ENCODE peak calls at places on chromosome 1, in five cellular contexts. C, V, Y, E and U are unnamed samples.

GRCh38 chr1:85611856-85612255 is 31.3 kb downstream of the CCN1 start:
- DNase-seq in C (no peak), V (no peak), Y (peak; percentile 99), E (peak; percentile 100), U (peak; percentile 95)

GRCh38 chr1:65817891-65818290 is 25.2 kb downstream of the PDE4B start:
- DNase-seq in C (no peak), V (no peak), Y (no peak), E (no peak), U (no peak)

GRCh38 chr1:85259866-85260345 is 444 bp upstream of the C1orf52 start:
- DNase-seq in C (no peak), V (no peak), Y (no peak), E (peak; percentile 89), U (no peak)

GRCh38 chr1:242890211-242890741 is 364.8 kb downstream of the CEP170 start:
- DNase-seq in C (no peak), V (no peak), Y (peak; percentile 61), E (no peak), U (peak; percentile 42)

GRCh38 chr1:1242461-1243080 is 4.0 kb downstream of the C1QTNF12 start:
- DNase-seq in C (no peak), V (no peak), Y (no peak), E (no peak), U (no peak)

GRCh38 chr1:159007734-159008133 is 2.0 kb upstream of the IFI16 start:
- DNase-seq in C (no peak), V (no peak), Y (no peak), E (no peak), U (no peak)

GRCh38 chr1:202270871-202271326 is 70.8 kb downstream of the UBE2T start:
- DNase-seq in C (peak; percentile 67), V (no peak), Y (no peak), E (no peak), U (no peak)

GRCh38 chr1:26477446-26478152 is 5.4 kb downstream of the HMGN2 start:
- DNase-seq in C (no peak), V (no peak), Y (no peak), E (no peak), U (no peak)

GRCh38 chr1:175150596-175151319 is 41.8 kb downstream of the KIAA0040 start:
- DNase-seq in C (no peak), V (no peak), Y (peak; percentile 74), E (peak; percentile 6), U (peak; percentile 72)

GRCh38 chr1:1665815-1666251 is 7.0 kb upstream of the CDK11B start:
- DNase-seq in C (no peak), V (peak; percentile 38), Y (no peak), E (no peak), U (no peak)

GRCh38 chr1:47791879-47792608 is 205.1 kb downstream of the TRABD2B start:
- DNase-seq in C (no peak), V (no peak), Y (peak; percentile 69), E (peak; percentile 12), U (peak; percentile 57)

GRCh38 chr1:25503551-25504426 is 39.6 kb upstream of the LDLRAP1 start:
- DNase-seq in C (peak; percentile 47), V (peak; percentile 64), Y (peak; percentile 40), E (no peak), U (peak; percentile 44)

GRCh38 chr1:181128592-181129497 is 40.3 kb downstream of the IER5 start:
- DNase-seq in C (peak; percentile 49), V (no peak), Y (no peak), E (no peak), U (no peak)

GRCh38 chr1:53485478-53486394 is 26.5 kb downstream of the DMRTB1 start:
- DNase-seq in C (peak; percentile 58), V (peak; percentile 62), Y (peak; percentile 71), E (peak; percentile 83), U (peak; percentile 79)

GRCh38 chr1:213296558-213296957 is 245.5 kb downstream of the RPS6KC1 start:
- DNase-seq in C (no peak), V (no peak), Y (no peak), E (peak; percentile 4), U (no peak)

GRCh38 chr1:20472860-20473711 is 12.9 kb downstream of the CAMK2N1 start:
- DNase-seq in C (no peak), V (no peak), Y (no peak), E (peak; percentile 60), U (no peak)

GRCh38 chr1:91007827-91008226 is 14.0 kb downstream of the ZNF644 start:
- DNase-seq in C (no peak), V (no peak), Y (no peak), E (no peak), U (no peak)

GRCh38 chr1:180662709-180663108 is 30.9 kb downstream of the XPR1 start:
- DNase-seq in C (no peak), V (no peak), Y (no peak), E (peak; percentile 5), U (no peak)

GRCh38 chr1:40944326-40944725 is 35.2 kb upstream of the CTPS1 start:
- DNase-seq in C (no peak), V (no peak), Y (no peak), E (peak; percentile 96), U (peak; percentile 86)

GRCh38 chr1:44985747-44986359 is 542 bp downstream of the EIF2B3 start:
- DNase-seq in C (no peak), V (no peak), Y (no peak), E (peak; percentile 72), U (peak; percentile 8)

GRCh38 chr1:55007626-55008025 is 8.9 kb downstream of the BSND start:
- DNase-seq in C (no peak), V (no peak), Y (peak; percentile 78), E (peak; percentile 47), U (peak; percentile 10)

GRCh38 chr1:154534263-154534844 is 24.1 kb downstream of the UBE2Q1 start:
- DNase-seq in C (peak; percentile 51), V (no peak), Y (peak; percentile 22), E (no peak), U (peak; percentile 76)

GRCh38 chr1:29961676-29962059 is 725.3 kb downstream of the PTPRU start:
- DNase-seq in C (no peak), V (no peak), Y (no peak), E (no peak), U (no peak)

GRCh38 chr1:37741662-37742061 is 23.3 kb downstream of the EPHA10 start:
- DNase-seq in C (no peak), V (no peak), Y (no peak), E (no peak), U (no peak)

GRCh38 chr1:93516164-93516563 is 68.2 kb downstream of the FNBP1L start:
- DNase-seq in C (no peak), V (no peak), Y (peak; percentile 32), E (no peak), U (peak; percentile 48)